ENCODE peak calls at places on chromosome 6, in eight cellular contexts. V is adrenal gland, A is body of pancreas, I is pancreas, E is A673, G is nephron progenitor cell, C is AG10803, Y is ovary. N is an unnamed sample.
A peak's percentile ranks its signal among the peaks of the same experiment; 100 is the strongest.

GRCh38 chr6:165869526-165869925 is 206.5 kb upstream of the PDE10A start:
- DNase-seq in V (no peak), A (no peak), I (no peak), E (no peak), G (no peak), C (no peak), Y (no peak), N (no peak)

GRCh38 chr6:20922743-20923142 is 388.5 kb downstream of the CDKAL1 start:
- DNase-seq in V (no peak), A (no peak), I (no peak), E (no peak), G (no peak), C (no peak), Y (no peak), N (no peak)

GRCh38 chr6:36120539-36120938 is 9.8 kb upstream of the MAPK13 start:
- DNase-seq in V (no peak), A (no peak), I (no peak), E (no peak), G (no peak), C (no peak), Y (no peak), N (no peak)

GRCh38 chr6:165726915-165727314 is 63.9 kb upstream of the PDE10A start:
- DNase-seq in V (no peak), A (no peak), I (no peak), E (no peak), G (peak; percentile 45), C (no peak), Y (no peak), N (no peak)

GRCh38 chr6:137975058-137975940 is 108.2 kb downstream of the TNFAIP3 start:
- DNase-seq in V (no peak), A (no peak), I (no peak), E (peak; percentile 12), G (no peak), C (peak; percentile 18), Y (no peak), N (no peak)

GRCh38 chr6:56204134-56204533 is 43.2 kb downstream of the COL21A1 start:
- DNase-seq in V (no peak), A (no peak), I (no peak), E (no peak), G (no peak), C (no peak), Y (no peak), N (no peak)

GRCh38 chr6:43887906-43888683 is 118.1 kb downstream of the VEGFA start:
- DNase-seq in V (no peak), A (no peak), I (no peak), E (no peak), G (no peak), C (no peak), Y (no peak), N (no peak)

GRCh38 chr6:44268095-44268628 is 2.1 kb upstream of the TMEM151B start:
- DNase-seq in V (peak; percentile 65), A (peak; percentile 62), I (no peak), E (peak; percentile 58), G (peak; percentile 75), C (no peak), Y (no peak), N (peak; percentile 77)

GRCh38 chr6:90413396-90413795 is 116.8 kb upstream of the BACH2 start:
- DNase-seq in V (no peak), A (no peak), I (no peak), E (no peak), G (no peak), C (no peak), Y (no peak), N (no peak)

GRCh38 chr6:104754788-104755409 is 104.8 kb downstream of the HACE1 start:
- DNase-seq in V (no peak), A (no peak), I (no peak), E (no peak), G (no peak), C (peak; percentile 17), Y (no peak), N (no peak)

GRCh38 chr6:163328411-163328810 is 86.1 kb upstream of the QKI start:
- DNase-seq in V (no peak), A (no peak), I (no peak), E (no peak), G (no peak), C (no peak), Y (no peak), N (no peak)

GRCh38 chr6:85680388-85680787 is 37.7 kb upstream of the SYNCRIP start:
- DNase-seq in V (no peak), A (no peak), I (no peak), E (no peak), G (no peak), C (no peak), Y (no peak), N (no peak)

GRCh38 chr6:100488231-100488630 is 23.5 kb upstream of the SIM1 start:
- DNase-seq in V (no peak), A (no peak), I (no peak), E (no peak), G (no peak), C (peak; percentile 67), Y (no peak), N (no peak)

GRCh38 chr6:66662196-66662595 is 955.2 kb upstream of the EYS start:
- DNase-seq in V (no peak), A (no peak), I (no peak), E (peak; percentile 63), G (no peak), C (no peak), Y (no peak), N (no peak)

GRCh38 chr6:165010556-165011535 is 298.6 kb downstream of the C6orf118 start:
- DNase-seq in V (no peak), A (no peak), I (no peak), E (no peak), G (no peak), C (peak; percentile 68), Y (no peak), N (no peak)

DNA sequence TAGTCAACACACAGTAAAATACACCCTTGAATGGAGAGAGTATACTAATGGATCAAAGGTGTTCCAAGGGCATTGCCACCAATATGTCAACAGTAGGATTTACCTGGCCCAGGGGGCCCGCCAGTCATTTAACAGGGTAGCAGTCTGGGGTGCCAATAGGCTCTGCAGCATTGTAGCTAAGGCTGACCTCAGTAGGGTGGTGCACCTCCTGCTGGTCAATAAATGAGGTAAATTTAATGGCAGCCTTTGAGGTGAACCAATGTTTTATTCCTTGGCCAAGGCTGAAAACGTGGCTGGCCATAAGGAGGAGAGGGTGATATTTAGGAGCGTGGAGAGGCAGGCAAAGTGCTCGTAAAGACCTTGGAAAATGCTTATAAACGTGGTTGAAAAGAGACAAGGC is 147.2 kb downstream of the RPS12 start:
- DNase-seq in V (no peak), A (no peak), I (no peak), E (no peak), G (no peak), C (no peak), Y (no peak), N (peak; percentile 18)
- TF ChIP-seq CTCF in V (no peak), A (no peak), I (no peak), E (peak; percentile 48), G (no peak), C (peak; percentile 14), Y (no peak), N (no peak)

GRCh38 chr6:52183131-52183530 is 3.0 kb upstream of the IL17A start:
- DNase-seq in V (no peak), A (no peak), I (no peak), E (no peak), G (no peak), C (no peak), Y (no peak), N (no peak)

GRCh38 chr6:52180787-52181558 is 5.2 kb upstream of the IL17A start:
- DNase-seq in V (no peak), A (no peak), I (no peak), E (no peak), G (no peak), C (no peak), Y (no peak), N (no peak)

GRCh38 chr6:52176550-52176949 is 9.6 kb upstream of the IL17A start:
- DNase-seq in V (no peak), A (no peak), I (no peak), E (no peak), G (no peak), C (no peak), Y (no peak), N (no peak)

GRCh38 chr6:52174118-52174517 is 12.1 kb upstream of the IL17A start:
- DNase-seq in V (no peak), A (no peak), I (no peak), E (no peak), G (no peak), C (no peak), Y (no peak), N (no peak)

DNA sequence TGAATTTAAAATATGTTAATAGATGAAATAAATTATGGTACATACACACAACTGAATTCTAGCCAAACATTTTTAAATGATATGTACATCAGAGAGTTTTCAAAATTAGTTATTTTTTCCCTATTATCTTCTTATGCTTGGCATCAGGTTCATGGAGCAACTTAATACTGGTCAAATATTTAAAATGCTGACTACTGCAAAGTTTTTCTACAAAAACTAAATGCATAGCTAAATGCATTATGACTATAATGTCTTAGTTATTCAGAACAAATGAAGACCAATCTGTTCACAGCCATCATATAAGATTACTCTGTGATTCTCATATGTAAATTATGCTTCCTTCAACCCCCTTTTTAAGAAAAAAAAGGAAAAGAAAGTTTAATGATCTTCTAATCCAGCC is 8.2 kb upstream of the IL17A start:
- DNase-seq in V (no peak), A (no peak), I (no peak), E (no peak), G (no peak), C (no peak), Y (no peak), N (no peak)
- TF ChIP-seq CTCF in V (no peak), A (no peak), I (no peak), E (no peak), G (no peak), C (no peak), Y (no peak), N (no peak)

GRCh38 chr6:120918137-120918536 is 416.1 kb downstream of the TBC1D32 start:
- DNase-seq in V (no peak), A (no peak), I (no peak), E (no peak), G (no peak), C (no peak), Y (no peak), N (no peak)
- TF ChIP-seq CTCF in V (no peak), A (no peak), I (no peak), E (no peak), G (no peak), C (no peak), Y (no peak), N (no peak)

GRCh38 chr6:111253999-111254778 is 166.9 kb downstream of the SLC16A10 start:
- DNase-seq in V (no peak), A (no peak), I (no peak), E (no peak), G (no peak), C (no peak), Y (no peak), N (no peak)

GRCh38 chr6:111258615-111259088 is 171.3 kb downstream of the SLC16A10 start:
- DNase-seq in V (no peak), A (no peak), I (no peak), E (no peak), G (no peak), C (peak; percentile 73), Y (no peak), N (no peak)

GRCh38 chr6:111259089-111259831 is 172.0 kb downstream of the SLC16A10 start:
- DNase-seq in V (peak; percentile 100), A (peak; percentile 100), I (peak; percentile 99), E (peak; percentile 99), G (peak; percentile 97), C (peak; percentile 99), Y (peak; percentile 99), N (peak; percentile 100)

GRCh38 chr6:111254779-111255166 is 167.5 kb downstream of the SLC16A10 start:
- DNase-seq in V (no peak), A (no peak), I (no peak), E (no peak), G (no peak), C (no peak), Y (no peak), N (no peak)

GRCh38 chr6:111256646-111257045 is 169.3 kb downstream of the SLC16A10 start:
- DNase-seq in V (no peak), A (no peak), I (no peak), E (peak; percentile 9), G (no peak), C (no peak), Y (no peak), N (no peak)
- TF ChIP-seq CTCF in V (no peak), A (no peak), I (no peak), E (peak; percentile 38), G (no peak), C (no peak), Y (no peak), N (no peak)

N was measured in testis.